ENCODE peak calls at places on chromosomes 4 and X, in five cellular contexts. O is prostate gland, L is tibial nerve, Z is A549, P is A673. X is an unnamed sample.

GRCh38 chr4:27861381-27861787 is 1000.7 kb downstream of the STIM2 start:
- DNase-seq in O (peak; percentile 17), L (no peak), Z (no peak), P (peak; percentile 75), X (peak; percentile 83)

GRCh38 chr4:169045862-169046584 is 36.0 kb upstream of the CBR4 start:
- DNase-seq in O (no peak), L (no peak), Z (no peak), P (no peak), X (no peak)

GRCh38 chr4:40283968-40284367 is 51.2 kb upstream of the CHRNA9 start:
- DNase-seq in O (no peak), L (no peak), Z (peak; percentile 18), P (peak; percentile 55), X (peak; percentile 80)

GRCh38 chrX:118872102-118872566 is 48.5 kb downstream of the ZCCHC12 start:
- DNase-seq in O (peak; percentile 53), L (no peak), Z (no peak), P (no peak), X (peak; percentile 1)

GRCh38 chr4:98482847-98483806 is 175.3 kb downstream of the TSPAN5 start:
- DNase-seq in O (no peak), L (no peak), Z (peak; percentile 46), P (no peak), X (peak; percentile 87)

GRCh38 chr4:151407466-151408379 is 1.3 kb upstream of the FHIP1A start:
- DNase-seq in O (peak; percentile 58), L (no peak), Z (no peak), P (no peak), X (peak; percentile 40)

GRCh38 chr4:53653484-53654053 is 62.3 kb upstream of the LNX1 start:
- DNase-seq in O (peak; percentile 46), L (no peak), Z (no peak), P (no peak), X (peak; percentile 12)

GRCh38 chrX:28586891-28587635 is at the start of gene IL1RAPL1:
- DNase-seq in O (peak; percentile 4), L (no peak), Z (peak; percentile 5), P (peak; percentile 41), X (peak; percentile 24)

GRCh38 chr4:40514409-40515025 is 115.1 kb downstream of the RBM47 start:
- DNase-seq in O (peak; percentile 81), L (no peak), Z (no peak), P (no peak), X (peak; percentile 73)

GRCh38 chrX:17072726-17073125 is 126.3 kb downstream of the REPS2 start:
- DNase-seq in O (peak; percentile 7), L (no peak), Z (no peak), P (no peak), X (no peak)

GRCh38 chr4:104508224-104508623 is 13.5 kb upstream of the CXXC4 start:
- DNase-seq in O (no peak), L (no peak), Z (no peak), P (no peak), X (no peak)

GRCh38 chr4:88211473-88212252 is 53.2 kb upstream of the ABCG2 start:
- DNase-seq in O (peak; percentile 47), L (no peak), Z (no peak), P (peak; percentile 40), X (peak; percentile 50)

GRCh38 chrX:154378059-154378798 is 866 bp upstream of the EMD start:
- DNase-seq in O (no peak), L (no peak), Z (peak; percentile 55), P (peak; percentile 72), X (peak; percentile 50)

GRCh38 chr4:181219783-181220416 is 1023.3 kb upstream of the TENM3 start:
- DNase-seq in O (no peak), L (no peak), Z (no peak), P (no peak), X (peak; percentile 62)

GRCh38 chr4:113350576-113350975 is 301.1 kb downstream of the ANK2 start:
- DNase-seq in O (no peak), L (no peak), Z (no peak), P (no peak), X (no peak)

GRCh38 chrX:11753668-11754067 is 4.4 kb upstream of the MSL3 start:
- DNase-seq in O (no peak), L (no peak), Z (no peak), P (no peak), X (no peak)

GRCh38 chrX:109760922-109761250 is 27.8 kb upstream of the ACSL4 start:
- DNase-seq in O (no peak), L (no peak), Z (no peak), P (no peak), X (no peak)

GRCh38 chr4:139144161-139144859 is 32.7 kb downstream of the ELF2 start:
- DNase-seq in O (no peak), L (peak; percentile 27), Z (no peak), P (no peak), X (peak; percentile 77)

GRCh38 chr4:30726090-30726668 is 6.0 kb downstream of the PCDH7 start:
- DNase-seq in O (no peak), L (no peak), Z (no peak), P (peak; percentile 59), X (no peak)

GRCh38 chr4:34512631-34513030 is 1731.7 kb downstream of the ARAP2 start:
- DNase-seq in O (no peak), L (no peak), Z (no peak), P (no peak), X (no peak)

DNA sequence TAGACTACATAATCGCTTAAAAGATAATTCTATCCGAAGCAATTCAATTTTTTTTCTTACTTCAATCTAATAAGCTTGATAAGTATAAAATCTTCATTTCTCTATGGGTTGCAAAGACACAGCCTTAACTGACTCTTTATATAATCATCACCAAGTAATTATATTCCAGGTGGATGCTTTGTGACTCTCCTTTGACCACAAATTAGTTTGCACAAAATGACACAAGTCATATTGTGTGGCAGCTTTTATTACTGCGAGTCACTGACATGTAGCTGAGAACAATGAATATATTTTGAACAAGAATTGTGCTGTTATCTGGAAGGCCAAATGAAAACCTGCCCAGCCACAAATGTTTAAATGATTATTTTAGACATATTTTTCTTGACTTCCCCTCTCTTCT is 1727.8 kb downstream of the ARAP2 start:
- DNase-seq in O (no peak), L (no peak), Z (no peak), P (no peak), X (no peak)
- H3K4me3 ChIP-seq in O (no peak overlapping the region), L (no peak overlapping the region), Z (no peak overlapping the region), P (no peak overlapping the region), X (no peak overlapping the region)

DNA sequence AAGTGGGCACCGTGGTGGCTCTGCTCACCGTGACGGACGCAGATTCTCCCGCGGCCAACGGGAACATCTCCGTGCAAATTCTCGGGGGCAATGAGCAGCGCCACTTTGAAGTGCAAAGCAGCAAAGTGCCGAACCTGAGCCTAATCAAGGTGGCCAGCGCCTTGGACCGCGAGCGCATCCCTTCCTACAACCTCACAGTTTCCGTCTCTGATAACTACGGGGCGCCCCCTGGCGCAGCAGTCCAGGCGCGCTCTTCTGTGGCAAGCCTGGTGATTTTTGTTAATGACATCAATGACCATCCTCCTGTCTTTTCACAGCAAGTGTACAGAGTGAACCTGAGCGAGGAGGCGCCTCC is 2.7 kb downstream of the FAT4 start:
- DNase-seq in O (no peak), L (peak; percentile 25), Z (peak; percentile 18), P (peak; percentile 69), X (peak; percentile 65)
- H3K4me3 ChIP-seq in O (peak overlapping the region; percentile 76), L (peak overlapping the region; percentile 75), Z (peak overlapping the region; percentile 87), P (peak overlapping the region; percentile 85), X (peak overlapping the region; percentile 83)

DNA sequence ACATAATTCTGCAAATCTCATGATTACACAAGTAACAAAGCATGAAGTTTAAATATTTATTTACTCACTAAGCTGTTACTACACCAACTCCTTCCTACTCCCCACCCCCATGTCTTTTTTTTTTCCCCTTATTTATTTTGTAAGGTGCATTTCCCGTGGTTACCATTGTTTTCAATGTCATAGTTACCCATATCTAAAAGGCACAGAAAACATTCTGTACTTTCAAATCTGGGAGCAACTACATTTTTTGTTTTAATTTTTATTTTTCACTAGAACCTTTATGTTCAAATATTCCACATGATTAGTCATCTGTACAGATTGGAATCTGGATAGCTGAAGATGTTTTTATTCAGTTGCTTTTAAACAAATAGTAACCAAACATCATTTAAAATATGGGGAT is 62.8 kb downstream of the PPP3CA start:
- DNase-seq in O (no peak), L (no peak), Z (no peak), P (no peak), X (no peak)
- H3K4me3 ChIP-seq in O (no peak overlapping the region), L (no peak overlapping the region), Z (no peak overlapping the region), P (no peak overlapping the region), X (no peak overlapping the region)

DNA sequence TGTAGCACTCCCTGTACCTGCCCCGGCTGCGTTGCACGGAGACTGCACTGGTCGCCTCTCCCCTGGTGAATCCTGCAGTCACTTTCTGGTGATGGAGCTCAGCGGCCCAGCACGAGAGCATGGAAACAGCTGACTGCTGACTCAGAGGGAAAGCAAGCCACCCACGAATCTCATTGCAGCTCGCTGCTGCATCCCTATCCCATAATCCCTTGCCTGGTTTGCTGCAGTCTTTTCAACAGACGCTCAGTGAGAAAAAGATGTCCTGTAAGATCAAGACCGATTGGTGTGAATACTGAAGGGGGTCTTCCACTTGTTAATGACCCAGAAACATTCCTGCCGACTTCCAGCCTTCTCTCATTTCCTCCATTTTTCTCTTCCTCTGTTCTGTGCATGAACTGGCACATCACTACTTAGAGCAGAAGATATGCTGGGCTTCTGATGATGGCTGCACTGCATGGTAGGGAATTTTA is 52.9 kb downstream of the TRIM2 start:
- DNase-seq in O (no peak), L (no peak), Z (no peak), P (peak; percentile 89), X (peak; percentile 46)
- H3K4me3 ChIP-seq in O (no peak overlapping the region), L (no peak overlapping the region), Z (no peak overlapping the region), P (peak overlapping the region; percentile 43), X (no peak overlapping the region)

GRCh38 chrX:120751683-120752082 is 121.8 kb upstream of the C1GALT1C1 start:
- DNase-seq in O (no peak), L (no peak), Z (no peak), P (no peak), X (no peak)
- H3K4me3 ChIP-seq in O (no peak overlapping the region), L (no peak overlapping the region), Z (no peak overlapping the region), P (no peak overlapping the region), X (no peak overlapping the region)